ENCODE peak calls at places on chromosome 6, in six cellular contexts. D is HAP-1; O is lung microvascular endothelial cell; J is SIG-M5; V is lower leg skin; S is effector memory CD8-positive, alpha-beta T cell. B is an unnamed sample.

GRCh38 chr6:89117285-89118108 is at the start of gene SRSF12:
- DNase-seq in D (peak; percentile 49), O (peak; percentile 31), J (no peak), V (no peak), S (peak; percentile 30), B (no peak)

GRCh38 chr6:75268121-75268987 is 16.2 kb downstream of the TMEM30A start:
- DNase-seq in D (no peak), O (peak; percentile 68), J (no peak), V (no peak), S (no peak), B (no peak)

GRCh38 chr6:134810402-134810801 is 139.5 kb downstream of the ALDH8A1 start:
- DNase-seq in D (no peak), O (no peak), J (no peak), V (no peak), S (no peak), B (no peak)

GRCh38 chr6:5752282-5752681 is 254.4 kb downstream of the NRN1 start:
- DNase-seq in D (peak; percentile 36), O (peak; percentile 82), J (no peak), V (no peak), S (no peak), B (peak; percentile 62)

GRCh38 chr6:49423817-49424216 is 39.2 kb downstream of the MMUT start:
- DNase-seq in D (no peak), O (peak; percentile 5), J (no peak), V (no peak), S (no peak), B (no peak)

GRCh38 chr6:36927691-36928546 is 26.6 kb upstream of the PI16 start:
- DNase-seq in D (no peak), O (no peak), J (no peak), V (no peak), S (no peak), B (no peak)

GRCh38 chr6:131368077-131368911 is 204.7 kb upstream of the ARG1 start:
- DNase-seq in D (no peak), O (peak; percentile 5), J (peak; percentile 61), V (peak; percentile 20), S (no peak), B (no peak)

GRCh38 chr6:67694127-67694526 is 941.0 kb upstream of the ADGRB3 start:
- DNase-seq in D (no peak), O (no peak), J (no peak), V (no peak), S (no peak), B (no peak)

GRCh38 chr6:14282326-14282725 is 164.8 kb downstream of the CD83 start:
- DNase-seq in D (no peak), O (no peak), J (no peak), V (no peak), S (no peak), B (no peak)

GRCh38 chr6:7282097-7282906 is 30.7 kb downstream of the SSR1 start:
- DNase-seq in D (no peak), O (no peak), J (no peak), V (no peak), S (no peak), B (no peak)